ENCODE peak calls at places on chromosomes 1 and 21, in four cellular contexts. One of them, this sample, is unnamed.

GRCh38 chr1:916173-917075 is 7.3 kb upstream of the SAMD11 start:
- DNase-seq in left lung: peak
- DNase-seq in endothelial cell: no peak
- DNase-seq in lower lobe of right lung: peak
- DNase-seq in this sample: no peak

GRCh38 chr1:93716974-93717373 is 35.3 kb upstream of the BCAR3 start:
- DNase-seq in left lung: no peak
- DNase-seq in endothelial cell: no peak
- DNase-seq in lower lobe of right lung: no peak
- DNase-seq in this sample: no peak

GRCh38 chr21:38228115-38228514 is 28.7 kb upstream of the KCNJ15 start:
- DNase-seq in left lung: no peak
- DNase-seq in endothelial cell: no peak
- DNase-seq in lower lobe of right lung: no peak
- DNase-seq in this sample: no peak

GRCh38 chr1:22326931-22327330 is 124.7 kb upstream of the ZBTB40 start:
- DNase-seq in left lung: no peak
- DNase-seq in endothelial cell: no peak
- DNase-seq in lower lobe of right lung: no peak
- DNase-seq in this sample: no peak

GRCh38 chr1:224732367-224733006 is 116.4 kb downstream of the CNIH3 start:
- DNase-seq in left lung: no peak
- DNase-seq in endothelial cell: no peak
- DNase-seq in lower lobe of right lung: no peak
- DNase-seq in this sample: no peak

GRCh38 chr1:94036721-94037120 is 84.2 kb downstream of the ABCA4 start:
- DNase-seq in left lung: no peak
- DNase-seq in endothelial cell: no peak
- DNase-seq in lower lobe of right lung: no peak
- DNase-seq in this sample: no peak

GRCh38 chr21:34889287-34889536 is 159.9 kb downstream of the RUNX1 start:
- DNase-seq in left lung: peak
- DNase-seq in endothelial cell: peak
- DNase-seq in lower lobe of right lung: peak
- DNase-seq in this sample: peak

GRCh38 chr1:191255354-191256057 is 777.8 kb upstream of the BRINP3 start:
- DNase-seq in left lung: no peak
- DNase-seq in endothelial cell: no peak
- DNase-seq in lower lobe of right lung: no peak
- DNase-seq in this sample: no peak

GRCh38 chr1:201137579-201138310 is 10.8 kb upstream of the ASCL5 start:
- DNase-seq in left lung: no peak
- DNase-seq in endothelial cell: no peak
- DNase-seq in lower lobe of right lung: no peak
- DNase-seq in this sample: no peak

GRCh38 chr21:33938381-33938780 is 22.8 kb upstream of the ATP5PO start:
- DNase-seq in left lung: no peak
- DNase-seq in endothelial cell: no peak
- DNase-seq in lower lobe of right lung: no peak
- DNase-seq in this sample: no peak

GRCh38 chr1:36938807-36939206 is 95.5 kb downstream of the GRIK3 start:
- DNase-seq in left lung: no peak
- DNase-seq in endothelial cell: no peak
- DNase-seq in lower lobe of right lung: no peak
- DNase-seq in this sample: no peak

DNA sequence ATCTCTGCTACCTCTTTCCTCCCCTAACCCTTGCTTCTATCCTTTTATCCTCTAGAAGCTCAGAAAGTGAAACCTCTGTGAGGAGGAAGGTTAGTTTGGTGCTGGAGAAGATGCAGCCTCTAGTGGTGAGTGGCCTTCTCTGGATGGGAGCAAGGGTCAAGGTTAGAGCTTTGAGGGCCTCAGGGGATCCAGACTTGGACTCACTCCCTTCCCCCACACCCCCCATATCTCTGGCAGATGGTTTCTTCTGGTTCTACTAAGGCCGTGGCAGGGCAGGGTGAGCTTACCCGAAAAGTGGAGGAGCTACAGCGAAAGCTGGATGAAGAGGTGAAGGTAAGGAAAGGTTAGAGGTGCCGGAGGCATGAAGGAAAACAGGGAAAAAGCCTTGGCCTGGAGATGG is 9.2 kb downstream of the CGN start:
- DNase-seq in left lung: no peak
- DNase-seq in endothelial cell: no peak
- DNase-seq in lower lobe of right lung: no peak
- DNase-seq in this sample: no peak
- TF ChIP-seq CTCF in left lung: no peak
- TF ChIP-seq CTCF in endothelial cell: no peak
- TF ChIP-seq CTCF in lower lobe of right lung: no peak
- TF ChIP-seq CTCF in this sample: no peak

DNA sequence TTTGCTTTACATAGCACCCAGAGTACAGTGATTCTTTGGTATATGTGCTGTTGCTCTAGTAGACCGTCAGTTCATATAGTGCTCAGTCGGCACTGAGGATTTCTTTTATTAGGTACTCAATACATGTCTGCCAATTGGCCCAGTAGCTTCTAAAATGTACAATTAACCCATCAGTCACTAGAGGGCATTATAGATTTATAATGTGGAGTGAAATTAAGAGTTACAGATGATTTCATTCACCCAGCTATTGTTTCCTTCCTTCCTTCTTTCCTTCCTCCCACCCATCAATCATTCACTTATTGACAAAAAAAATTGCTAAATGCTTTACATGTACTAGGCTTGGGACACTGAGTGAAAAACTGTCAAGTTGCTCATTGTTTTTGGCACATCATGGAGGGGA is 263.6 kb upstream of the USP24 start:
- DNase-seq in left lung: no peak
- DNase-seq in endothelial cell: no peak
- DNase-seq in lower lobe of right lung: no peak
- DNase-seq in this sample: no peak
- TF ChIP-seq CTCF in left lung: no peak
- TF ChIP-seq CTCF in endothelial cell: no peak
- TF ChIP-seq CTCF in lower lobe of right lung: no peak
- TF ChIP-seq CTCF in this sample: no peak

GRCh38 chr1:64241069-64241468 is 37.6 kb downstream of the UBE2U start:
- DNase-seq in left lung: no peak
- DNase-seq in endothelial cell: no peak
- DNase-seq in lower lobe of right lung: no peak
- DNase-seq in this sample: no peak

GRCh38 chr1:64243757-64244080 is 40.3 kb downstream of the UBE2U start:
- DNase-seq in left lung: no peak
- DNase-seq in endothelial cell: no peak
- DNase-seq in lower lobe of right lung: no peak
- DNase-seq in this sample: no peak

GRCh38 chr1:64240209-64240608 is 36.8 kb downstream of the UBE2U start:
- DNase-seq in left lung: no peak
- DNase-seq in endothelial cell: no peak
- DNase-seq in lower lobe of right lung: no peak
- DNase-seq in this sample: no peak

GRCh38 chr1:64245495-64245894 is 42.1 kb downstream of the UBE2U start:
- DNase-seq in left lung: no peak
- DNase-seq in endothelial cell: peak
- DNase-seq in lower lobe of right lung: no peak
- DNase-seq in this sample: no peak

DNA sequence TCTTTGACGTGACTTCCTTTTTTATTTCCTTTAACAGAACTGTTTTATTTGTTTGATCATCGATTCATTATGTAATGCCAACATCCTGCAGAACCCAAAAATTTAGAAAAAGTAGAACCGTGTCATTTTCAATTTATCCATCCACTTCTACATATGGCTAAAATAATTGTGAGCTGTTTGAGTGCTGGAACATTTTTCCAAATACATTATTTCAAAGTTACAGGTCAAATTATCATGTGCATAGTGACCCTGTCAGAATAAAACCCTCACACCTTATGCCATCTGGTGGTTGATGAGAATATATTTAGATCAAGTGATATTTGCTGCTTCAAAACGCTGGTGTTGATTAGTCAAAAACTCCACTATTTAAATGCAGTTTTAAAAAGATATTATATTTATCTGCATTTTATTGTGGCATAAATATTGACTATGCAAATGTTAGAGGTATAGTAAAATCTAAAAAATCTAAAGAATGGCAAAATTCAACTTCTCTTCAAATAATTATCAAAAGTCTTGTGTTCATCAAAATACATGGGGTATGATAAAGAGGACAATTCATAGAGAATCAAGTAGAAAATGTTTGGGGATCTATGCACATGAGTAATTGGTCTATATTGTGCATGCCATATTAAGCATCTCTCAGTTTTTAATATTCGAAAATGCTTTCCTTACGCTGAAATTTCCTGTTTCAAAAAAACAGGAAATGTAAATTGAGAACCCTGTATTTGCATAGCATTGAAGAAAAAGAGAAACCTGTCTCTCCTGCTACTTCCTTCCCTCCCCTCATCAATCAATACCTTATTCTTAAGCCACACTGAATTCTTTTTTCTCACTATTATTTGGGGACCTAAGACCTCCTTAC is 39.7 kb downstream of the UBE2U start:
- DNase-seq in left lung: no peak
- DNase-seq in endothelial cell: no peak
- DNase-seq in lower lobe of right lung: no peak
- DNase-seq in this sample: no peak
- TF ChIP-seq CTCF in left lung: peak
- TF ChIP-seq CTCF in endothelial cell: peak
- TF ChIP-seq CTCF in lower lobe of right lung: peak
- TF ChIP-seq CTCF in this sample: no peak

DNA sequence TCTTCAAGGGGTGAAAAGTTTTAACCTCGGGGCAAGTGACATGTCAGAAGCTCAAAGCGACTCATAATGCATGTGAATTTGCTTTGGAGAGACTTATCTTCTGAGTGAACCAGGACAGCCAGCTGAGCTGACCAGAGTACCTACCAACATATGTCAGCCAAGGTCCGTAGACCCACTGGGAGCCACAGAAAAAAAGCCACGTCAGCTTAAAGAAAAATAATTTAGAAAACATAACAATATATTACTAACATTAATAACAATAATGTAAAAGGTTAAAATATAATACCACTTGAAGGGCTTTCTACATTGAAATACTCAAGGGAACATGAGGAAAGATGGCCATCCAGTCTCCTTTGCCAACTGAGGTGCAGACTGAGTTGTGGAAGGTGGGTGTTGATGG is 6.9 kb downstream of the PEX19 start:
- DNase-seq in left lung: no peak
- DNase-seq in endothelial cell: no peak
- DNase-seq in lower lobe of right lung: no peak
- DNase-seq in this sample: no peak
- TF ChIP-seq CTCF in left lung: no peak
- TF ChIP-seq CTCF in endothelial cell: no peak
- TF ChIP-seq CTCF in lower lobe of right lung: no peak
- TF ChIP-seq CTCF in this sample: no peak

DNA sequence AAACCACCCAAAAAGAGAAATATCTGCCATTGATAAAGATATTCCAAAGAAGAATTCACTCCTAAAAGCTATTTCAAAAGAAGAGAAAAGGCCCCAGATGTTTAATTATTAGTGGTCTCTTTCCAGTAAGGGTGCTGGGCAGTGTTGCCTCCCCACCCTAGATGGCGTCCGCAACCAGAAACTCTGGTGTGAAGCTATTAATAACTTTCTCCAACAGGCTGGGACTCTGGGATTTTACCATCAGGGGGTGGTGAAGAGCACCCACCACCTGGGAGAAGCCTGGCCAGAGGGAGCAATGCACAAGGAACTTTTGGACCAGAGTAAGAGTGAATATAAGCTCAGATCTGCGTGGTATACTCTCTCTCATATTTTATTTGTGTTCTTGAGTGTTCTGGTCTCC is 115.4 kb upstream of the TIAM1 start:
- DNase-seq in left lung: no peak
- DNase-seq in endothelial cell: peak
- DNase-seq in lower lobe of right lung: no peak
- DNase-seq in this sample: no peak
- TF ChIP-seq CTCF in left lung: no peak
- TF ChIP-seq CTCF in endothelial cell: peak
- TF ChIP-seq CTCF in lower lobe of right lung: no peak
- TF ChIP-seq CTCF in this sample: no peak

GRCh38 chr1:221839321-221839720 is 97.4 kb upstream of the DUSP10 start:
- DNase-seq in left lung: no peak
- DNase-seq in endothelial cell: no peak
- DNase-seq in lower lobe of right lung: no peak
- DNase-seq in this sample: peak
- TF ChIP-seq CTCF in left lung: no peak
- TF ChIP-seq CTCF in endothelial cell: no peak
- TF ChIP-seq CTCF in lower lobe of right lung: no peak
- TF ChIP-seq CTCF in this sample: no peak

GRCh38 chr1:39358491-39358890 is 132.9 kb upstream of the BMP8A start:
- DNase-seq in left lung: no peak
- DNase-seq in endothelial cell: no peak
- DNase-seq in lower lobe of right lung: no peak
- DNase-seq in this sample: no peak

GRCh38 chr1:39359028-39359570 is 132.3 kb upstream of the BMP8A start:
- DNase-seq in left lung: no peak
- DNase-seq in endothelial cell: no peak
- DNase-seq in lower lobe of right lung: no peak
- DNase-seq in this sample: no peak

GRCh38 chr1:39352881-39353280 is 138.6 kb upstream of the BMP8A start:
- DNase-seq in left lung: no peak
- DNase-seq in endothelial cell: no peak
- DNase-seq in lower lobe of right lung: no peak
- DNase-seq in this sample: no peak

GRCh38 chr1:39354572-39354971 is 136.9 kb upstream of the BMP8A start:
- DNase-seq in left lung: no peak
- DNase-seq in endothelial cell: no peak
- DNase-seq in lower lobe of right lung: no peak
- DNase-seq in this sample: no peak
- TF ChIP-seq CTCF in left lung: no peak
- TF ChIP-seq CTCF in endothelial cell: no peak
- TF ChIP-seq CTCF in lower lobe of right lung: no peak
- TF ChIP-seq CTCF in this sample: no peak

GRCh38 chr21:43355925-43356289 is 71.0 kb downstream of the SIK1 start:
- DNase-seq in left lung: peak
- DNase-seq in endothelial cell: no peak
- DNase-seq in lower lobe of right lung: no peak
- DNase-seq in this sample: no peak
- TF ChIP-seq CTCF in left lung: no peak
- TF ChIP-seq CTCF in endothelial cell: no peak
- TF ChIP-seq CTCF in lower lobe of right lung: no peak
- TF ChIP-seq CTCF in this sample: no peak

DNA sequence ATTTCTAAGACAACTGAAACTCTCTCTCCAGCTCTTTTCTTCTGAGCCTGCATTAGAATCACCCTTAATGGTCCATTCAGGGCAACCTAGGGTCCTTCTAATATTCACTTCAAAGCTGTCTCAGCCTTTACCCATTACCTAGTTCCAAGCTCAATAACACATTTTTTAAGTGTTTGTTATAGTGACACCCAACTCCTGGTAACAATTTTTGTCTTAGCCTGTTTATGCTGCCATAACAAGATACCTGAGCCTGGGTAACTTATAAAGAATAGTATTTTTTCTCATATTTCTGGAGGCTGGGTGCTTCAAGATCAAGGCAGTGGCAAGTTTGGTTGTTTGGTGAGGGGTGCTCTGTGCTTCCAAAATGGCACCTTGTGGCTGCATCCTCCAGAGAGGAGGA is 531.5 kb upstream of the USP24 start:
- DNase-seq in left lung: no peak
- DNase-seq in endothelial cell: no peak
- DNase-seq in lower lobe of right lung: no peak
- DNase-seq in this sample: no peak
- TF ChIP-seq CTCF in left lung: no peak
- TF ChIP-seq CTCF in endothelial cell: no peak
- TF ChIP-seq CTCF in lower lobe of right lung: no peak
- TF ChIP-seq CTCF in this sample: no peak

This sample was measured in natural killer cell.